ENCODE peak calls at places on chromosomes 5 and 9, in four cellular contexts. One of them, this sample, is unnamed.

GRCh38 chr5:32297181-32298055 is 15.3 kb downstream of the MTMR12 start:
- DNase-seq in T1000: no peak
- DNase-seq in LoVo: no peak
- DNase-seq in SW480: no peak
- DNase-seq in this sample: peak; percentile 63

GRCh38 chr5:139134906-139135305 is 63.3 kb downstream of the SIL1 start:
- DNase-seq in T1000: no peak
- DNase-seq in LoVo: no peak
- DNase-seq in SW480: no peak
- DNase-seq in this sample: no peak

GRCh38 chr9:134299883-134300282 is 26.4 kb upstream of the RXRA start:
- DNase-seq in SW480: no peak
- DNase-seq in T1000: no peak
- DNase-seq in LoVo: no peak
- DNase-seq in this sample: no peak

GRCh38 chr5:72470817-72471216 is 36.4 kb downstream of the ZNF366 start:
- DNase-seq in SW480: peak; percentile 55
- DNase-seq in T1000: peak; percentile 61
- DNase-seq in LoVo: peak; percentile 34
- DNase-seq in this sample: no peak

GRCh38 chr9:120392711-120393110 is 187.3 kb downstream of the CDK5RAP2 start:
- DNase-seq in LoVo: no peak
- DNase-seq in T1000: no peak
- DNase-seq in SW480: no peak
- DNase-seq in this sample: no peak

GRCh38 chr5:125559296-125559695 is 812.9 kb upstream of the ZNF608 start:
- DNase-seq in LoVo: peak; percentile 16
- DNase-seq in T1000: peak; percentile 8
- DNase-seq in SW480: peak; percentile 32
- DNase-seq in this sample: peak; percentile 98

GRCh38 chr9:130929571-130930022 is 9.4 kb downstream of the FIBCD1 start:
- DNase-seq in LoVo: no peak
- DNase-seq in SW480: no peak
- DNase-seq in T1000: no peak
- DNase-seq in this sample: no peak

GRCh38 chr9:20744046-20744630 is 60.1 kb downstream of the FOCAD start:
- DNase-seq in LoVo: no peak
- DNase-seq in SW480: no peak
- DNase-seq in T1000: no peak
- DNase-seq in this sample: peak; percentile 3

GRCh38 chr9:32969270-32969669 is 32.2 kb downstream of the APTX start:
- DNase-seq in LoVo: no peak
- DNase-seq in T1000: no peak
- DNase-seq in SW480: no peak
- DNase-seq in this sample: no peak

GRCh38 chr9:25716220-25716872 is 38.1 kb upstream of the TUSC1 start:
- DNase-seq in LoVo: peak; percentile 23
- DNase-seq in SW480: peak; percentile 21
- DNase-seq in T1000: no peak
- DNase-seq in this sample: peak; percentile 5

GRCh38 chr5:138663009-138663408 is 87.8 kb upstream of the HSPA9 start:
- DNase-seq in LoVo: no peak
- DNase-seq in SW480: peak; percentile 77
- DNase-seq in T1000: no peak
- DNase-seq in this sample: no peak

GRCh38 chr9:97397220-97397619 is 14.7 kb upstream of the TDRD7 start:
- DNase-seq in T1000: no peak
- DNase-seq in LoVo: no peak
- DNase-seq in SW480: no peak
- DNase-seq in this sample: no peak

GRCh38 chr9:84697494-84698114 is 28.1 kb downstream of the NTRK2 start:
- DNase-seq in LoVo: peak; percentile 59
- DNase-seq in T1000: peak; percentile 36
- DNase-seq in SW480: peak; percentile 45
- DNase-seq in this sample: peak; percentile 17

GRCh38 chr9:95048225-95049087 is 269.1 kb downstream of the FANCC start:
- DNase-seq in LoVo: peak; percentile 65
- DNase-seq in SW480: peak; percentile 87
- DNase-seq in T1000: no peak
- DNase-seq in this sample: peak; percentile 82

GRCh38 chr5:145829708-145830361 is 5.3 kb downstream of the PRELID2 start:
- DNase-seq in SW480: no peak
- DNase-seq in LoVo: peak; percentile 34
- DNase-seq in T1000: no peak
- DNase-seq in this sample: no peak

GRCh38 chr9:14098102-14098501 is 215.8 kb downstream of the NFIB start:
- DNase-seq in SW480: no peak
- DNase-seq in T1000: no peak
- DNase-seq in LoVo: no peak
- DNase-seq in this sample: peak; percentile 69

GRCh38 chr5:172583931-172584511 is 57.0 kb upstream of the NEURL1B start:
- DNase-seq in LoVo: no peak
- DNase-seq in T1000: no peak
- DNase-seq in SW480: no peak
- DNase-seq in this sample: no peak

GRCh38 chr9:105158898-105159297 is 85.6 kb upstream of the SLC44A1 start:
- DNase-seq in SW480: no peak
- DNase-seq in LoVo: no peak
- DNase-seq in T1000: no peak
- DNase-seq in this sample: no peak

GRCh38 chr9:19030899-19031298 is 2.1 kb downstream of the SAXO1 start:
- DNase-seq in T1000: no peak
- DNase-seq in LoVo: no peak
- DNase-seq in SW480: no peak
- DNase-seq in this sample: no peak

GRCh38 chr5:159128070-159128507 is 28.4 kb upstream of the EBF1 start:
- DNase-seq in LoVo: no peak
- DNase-seq in T1000: no peak
- DNase-seq in SW480: no peak
- DNase-seq in this sample: no peak

GRCh38 chr5:52043137-52043536 is 659.9 kb downstream of the ISL1 start:
- DNase-seq in LoVo: no peak
- DNase-seq in T1000: no peak
- DNase-seq in SW480: no peak
- DNase-seq in this sample: no peak

This sample was measured in fibroblast of villous mesenchyme.